ENCODE peak calls at places on chromosomes 11 and 22, in eight cellular contexts. One of them, this sample, is unnamed.

GRCh38 chr11:27926981-27927481 is 180.9 kb downstream of the KIF18A start:
- DNase-seq in DND-41: no peak
- DNase-seq in cardiac fibroblast: peak; percentile 61
- DNase-seq in Panc1: no peak
- DNase-seq in tibial artery: no peak
- DNase-seq in MCF 10A: peak; percentile 73
- DNase-seq in Calu3: no peak
- DNase-seq in fibroblast of mammary gland: peak; percentile 67
- DNase-seq in this sample: no peak

GRCh38 chr11:29200776-29201574 is 815.9 kb downstream of the KCNA4 start:
- DNase-seq in Calu3: peak; percentile 4
- DNase-seq in fibroblast of mammary gland: no peak
- DNase-seq in tibial artery: no peak
- DNase-seq in cardiac fibroblast: no peak
- DNase-seq in DND-41: no peak
- DNase-seq in MCF 10A: peak; percentile 47
- DNase-seq in Panc1: no peak
- DNase-seq in this sample: no peak

GRCh38 chr11:556175-556699 is 4.3 kb downstream of the LMNTD2 start:
- DNase-seq in cardiac fibroblast: no peak
- DNase-seq in Calu3: no peak
- DNase-seq in MCF 10A: no peak
- DNase-seq in fibroblast of mammary gland: no peak
- DNase-seq in tibial artery: no peak
- DNase-seq in DND-41: no peak
- DNase-seq in Panc1: no peak
- DNase-seq in this sample: no peak

GRCh38 chr22:23305922-23306374 is 125.6 kb downstream of the BCR start:
- DNase-seq in fibroblast of mammary gland: peak; percentile 46
- DNase-seq in Panc1: no peak
- DNase-seq in cardiac fibroblast: peak; percentile 97
- DNase-seq in MCF 10A: no peak
- DNase-seq in DND-41: no peak
- DNase-seq in tibial artery: peak; percentile 91
- DNase-seq in Calu3: no peak
- DNase-seq in this sample: peak; percentile 61

GRCh38 chr11:36618025-36618700 is 20.1 kb upstream of the RAG2 start:
- DNase-seq in tibial artery: no peak
- DNase-seq in cardiac fibroblast: no peak
- DNase-seq in Panc1: no peak
- DNase-seq in fibroblast of mammary gland: no peak
- DNase-seq in Calu3: no peak
- DNase-seq in MCF 10A: no peak
- DNase-seq in DND-41: peak; percentile 60
- DNase-seq in this sample: no peak

GRCh38 chr22:50269573-50270301 is 443 bp downstream of the MAPK11 start:
- DNase-seq in DND-41: peak; percentile 70
- DNase-seq in Panc1: no peak
- DNase-seq in fibroblast of mammary gland: peak; percentile 21
- DNase-seq in tibial artery: no peak
- DNase-seq in Calu3: peak; percentile 59
- DNase-seq in MCF 10A: no peak
- DNase-seq in cardiac fibroblast: peak; percentile 61
- DNase-seq in this sample: no peak

GRCh38 chr11:1490651-1491050 is 4.1 kb upstream of the MOB2 start:
- DNase-seq in DND-41: no peak
- DNase-seq in fibroblast of mammary gland: no peak
- DNase-seq in Panc1: no peak
- DNase-seq in tibial artery: no peak
- DNase-seq in cardiac fibroblast: no peak
- DNase-seq in MCF 10A: no peak
- DNase-seq in Calu3: no peak
- DNase-seq in this sample: no peak

GRCh38 chr22:23036684-23037428 is 33.5 kb upstream of the GNAZ start:
- DNase-seq in Calu3: no peak
- DNase-seq in tibial artery: no peak
- DNase-seq in DND-41: peak; percentile 31
- DNase-seq in fibroblast of mammary gland: peak; percentile 47
- DNase-seq in MCF 10A: no peak
- DNase-seq in Panc1: no peak
- DNase-seq in cardiac fibroblast: peak; percentile 13
- DNase-seq in this sample: no peak

GRCh38 chr11:125942276-125942611 is 3.6 kb upstream of the VSIG10L2 start:
- DNase-seq in fibroblast of mammary gland: no peak
- DNase-seq in cardiac fibroblast: no peak
- DNase-seq in tibial artery: no peak
- DNase-seq in Panc1: no peak
- DNase-seq in DND-41: no peak
- DNase-seq in MCF 10A: no peak
- DNase-seq in Calu3: no peak
- DNase-seq in this sample: no peak

GRCh38 chr11:19906126-19906525 is 193.5 kb downstream of the NAV2 start:
- DNase-seq in Calu3: no peak
- DNase-seq in DND-41: no peak
- DNase-seq in Panc1: no peak
- DNase-seq in MCF 10A: no peak
- DNase-seq in tibial artery: no peak
- DNase-seq in fibroblast of mammary gland: no peak
- DNase-seq in cardiac fibroblast: no peak
- DNase-seq in this sample: no peak

GRCh38 chr11:116960916-116961315 is 123.5 kb upstream of the APOA1 start:
- DNase-seq in Panc1: no peak
- DNase-seq in tibial artery: no peak
- DNase-seq in MCF 10A: peak; percentile 63
- DNase-seq in DND-41: no peak
- DNase-seq in Calu3: no peak
- DNase-seq in cardiac fibroblast: peak; percentile 46
- DNase-seq in fibroblast of mammary gland: peak; percentile 69
- DNase-seq in this sample: no peak

GRCh38 chr11:65506770-65507485 is 8.1 kb downstream of the MALAT1 start:
- DNase-seq in cardiac fibroblast: peak; percentile 96
- DNase-seq in Panc1: peak; percentile 93
- DNase-seq in Calu3: peak; percentile 43
- DNase-seq in tibial artery: peak; percentile 64
- DNase-seq in fibroblast of mammary gland: peak; percentile 97
- DNase-seq in MCF 10A: peak; percentile 70
- DNase-seq in DND-41: peak; percentile 65
- DNase-seq in this sample: no peak

GRCh38 chr11:70524096-70524922 is 126.0 kb downstream of the CTTN start:
- DNase-seq in Panc1: no peak
- DNase-seq in Calu3: no peak
- DNase-seq in tibial artery: no peak
- DNase-seq in DND-41: no peak
- DNase-seq in fibroblast of mammary gland: no peak
- DNase-seq in MCF 10A: no peak
- DNase-seq in cardiac fibroblast: peak; percentile 22
- DNase-seq in this sample: no peak
- TF ChIP-seq CTCF in Panc1: no peak
- TF ChIP-seq CTCF in Calu3: no peak
- TF ChIP-seq CTCF in tibial artery: no peak
- TF ChIP-seq CTCF in DND-41: no peak
- TF ChIP-seq CTCF in fibroblast of mammary gland: no peak
- TF ChIP-seq CTCF in MCF 10A: no peak
- TF ChIP-seq CTCF in cardiac fibroblast: no peak
- TF ChIP-seq CTCF in this sample: no peak

DNA sequence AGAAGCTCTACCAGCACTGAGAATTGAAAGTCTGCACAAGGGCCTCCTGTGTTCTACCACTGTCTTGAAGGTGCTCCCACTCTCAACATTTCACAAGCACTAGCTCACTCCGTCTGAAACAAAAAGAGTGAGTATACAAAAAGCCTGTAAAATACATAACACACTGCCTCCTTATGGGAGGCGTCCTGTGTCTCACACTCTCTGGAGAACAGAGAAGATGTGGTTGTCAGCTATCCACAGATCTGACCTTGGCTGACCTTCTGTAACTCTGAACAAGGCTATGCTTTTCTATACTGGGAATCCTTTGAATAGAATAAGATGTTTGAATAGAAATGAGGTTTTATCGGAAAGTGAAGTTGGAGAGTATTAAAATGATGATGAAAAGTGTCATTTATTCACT is 171.3 kb upstream of the TMEM45B start:
- DNase-seq in cardiac fibroblast: peak; percentile 11
- DNase-seq in tibial artery: no peak
- DNase-seq in MCF 10A: no peak
- DNase-seq in fibroblast of mammary gland: peak; percentile 77
- DNase-seq in Panc1: no peak
- DNase-seq in DND-41: no peak
- DNase-seq in Calu3: no peak
- DNase-seq in this sample: no peak
- TF ChIP-seq CTCF in cardiac fibroblast: no peak
- TF ChIP-seq CTCF in tibial artery: no peak
- TF ChIP-seq CTCF in MCF 10A: no peak
- TF ChIP-seq CTCF in fibroblast of mammary gland: no peak
- TF ChIP-seq CTCF in Panc1: peak; percentile 4
- TF ChIP-seq CTCF in DND-41: no peak
- TF ChIP-seq CTCF in Calu3: no peak
- TF ChIP-seq CTCF in this sample: no peak

DNA sequence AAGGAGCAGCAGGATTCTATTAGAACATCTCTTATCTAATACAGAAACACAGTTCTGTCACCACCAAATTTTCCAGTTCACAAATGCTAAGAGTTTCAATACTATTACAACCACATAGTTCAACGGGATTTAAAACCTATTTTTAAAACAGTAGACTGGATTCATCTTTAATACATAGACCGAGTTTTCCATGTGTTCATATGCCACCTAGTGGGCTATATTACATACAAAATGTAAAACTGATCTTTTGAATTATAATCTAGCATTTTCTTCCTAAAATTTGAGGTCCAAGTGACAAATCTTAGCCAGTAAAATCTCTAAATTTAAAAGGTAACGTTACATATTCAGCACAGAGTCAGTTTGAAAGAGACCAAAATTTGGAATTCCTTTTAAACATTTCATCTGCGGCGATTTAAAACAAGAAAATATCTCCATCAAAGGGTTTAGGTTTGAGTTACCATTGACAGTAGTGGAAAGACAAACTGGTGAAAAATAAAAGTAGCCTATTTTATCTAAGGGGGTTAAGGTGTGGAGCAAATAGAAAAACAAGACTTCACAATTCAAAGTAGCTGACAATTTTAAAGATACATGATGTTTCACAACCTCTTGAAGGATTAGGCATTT is 269.3 kb upstream of the MPPED2 start:
- DNase-seq in MCF 10A: peak; percentile 9
- DNase-seq in cardiac fibroblast: peak; percentile 16
- DNase-seq in fibroblast of mammary gland: peak; percentile 2
- DNase-seq in DND-41: no peak
- DNase-seq in tibial artery: no peak
- DNase-seq in Panc1: peak; percentile 1
- DNase-seq in Calu3: no peak
- DNase-seq in this sample: no peak
- TF ChIP-seq CTCF in MCF 10A: peak; percentile 8
- TF ChIP-seq CTCF in cardiac fibroblast: no peak
- TF ChIP-seq CTCF in fibroblast of mammary gland: peak; percentile 3
- TF ChIP-seq CTCF in DND-41: peak; percentile 40
- TF ChIP-seq CTCF in tibial artery: peak; percentile 50
- TF ChIP-seq CTCF in Panc1: peak; percentile 41
- TF ChIP-seq CTCF in Calu3: no peak
- TF ChIP-seq CTCF in this sample: peak; percentile 77

GRCh38 chr11:99117603-99118002 is 96.9 kb downstream of the CNTN5 start:
- DNase-seq in Panc1: no peak
- DNase-seq in tibial artery: no peak
- DNase-seq in DND-41: no peak
- DNase-seq in cardiac fibroblast: no peak
- DNase-seq in fibroblast of mammary gland: no peak
- DNase-seq in MCF 10A: peak; percentile 1
- DNase-seq in Calu3: no peak
- DNase-seq in this sample: no peak
- TF ChIP-seq CTCF in Panc1: peak; percentile 7
- TF ChIP-seq CTCF in tibial artery: no peak
- TF ChIP-seq CTCF in DND-41: no peak
- TF ChIP-seq CTCF in cardiac fibroblast: no peak
- TF ChIP-seq CTCF in fibroblast of mammary gland: no peak
- TF ChIP-seq CTCF in MCF 10A: no peak
- TF ChIP-seq CTCF in Calu3: no peak
- TF ChIP-seq CTCF in this sample: no peak

GRCh38 chr11:119309411-119309810 is 7.5 kb downstream of the MCAM start:
- DNase-seq in cardiac fibroblast: no peak
- DNase-seq in MCF 10A: no peak
- DNase-seq in fibroblast of mammary gland: no peak
- DNase-seq in Calu3: no peak
- DNase-seq in tibial artery: no peak
- DNase-seq in Panc1: no peak
- DNase-seq in DND-41: no peak
- DNase-seq in this sample: no peak

GRCh38 chr11:119307219-119307618 is 9.7 kb downstream of the MCAM start:
- DNase-seq in DND-41: no peak
- DNase-seq in fibroblast of mammary gland: no peak
- DNase-seq in Panc1: no peak
- DNase-seq in cardiac fibroblast: no peak
- DNase-seq in tibial artery: no peak
- DNase-seq in Calu3: no peak
- DNase-seq in MCF 10A: no peak
- DNase-seq in this sample: no peak

GRCh38 chr11:119307974-119308373 is 9.0 kb downstream of the MCAM start:
- DNase-seq in DND-41: no peak
- DNase-seq in Panc1: no peak
- DNase-seq in fibroblast of mammary gland: no peak
- DNase-seq in tibial artery: no peak
- DNase-seq in MCF 10A: no peak
- DNase-seq in cardiac fibroblast: no peak
- DNase-seq in Calu3: no peak
- DNase-seq in this sample: no peak

GRCh38 chr11:119309953-119310681 is 6.8 kb downstream of the MCAM start:
- DNase-seq in Panc1: no peak
- DNase-seq in fibroblast of mammary gland: no peak
- DNase-seq in tibial artery: no peak
- DNase-seq in cardiac fibroblast: no peak
- DNase-seq in MCF 10A: no peak
- DNase-seq in Calu3: no peak
- DNase-seq in DND-41: no peak
- DNase-seq in this sample: no peak

DNA sequence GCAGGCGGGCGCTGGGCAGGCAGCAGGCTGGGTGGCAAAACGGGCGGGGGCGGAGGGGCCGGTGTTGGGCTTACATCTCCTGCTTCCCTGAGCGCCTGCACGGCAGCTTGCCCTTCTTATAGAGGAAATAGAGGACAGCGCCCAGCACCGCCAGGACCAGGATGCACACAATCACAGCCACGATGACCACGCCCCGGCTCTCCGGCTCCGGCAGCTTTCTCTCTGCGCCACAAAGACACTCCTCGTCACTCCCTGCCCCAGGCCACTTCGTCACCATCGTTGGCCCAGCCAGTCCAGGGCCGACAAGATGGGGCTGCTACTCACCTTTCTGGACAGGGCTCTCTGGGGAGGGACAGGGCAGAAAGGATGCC is 6.3 kb downstream of the MCAM start:
- DNase-seq in MCF 10A: no peak
- DNase-seq in fibroblast of mammary gland: no peak
- DNase-seq in Panc1: no peak
- DNase-seq in Calu3: no peak
- DNase-seq in tibial artery: no peak
- DNase-seq in cardiac fibroblast: no peak
- DNase-seq in DND-41: no peak
- DNase-seq in this sample: no peak
- TF ChIP-seq CTCF in MCF 10A: no peak
- TF ChIP-seq CTCF in fibroblast of mammary gland: no peak
- TF ChIP-seq CTCF in Panc1: no peak
- TF ChIP-seq CTCF in Calu3: no peak
- TF ChIP-seq CTCF in tibial artery: no peak
- TF ChIP-seq CTCF in cardiac fibroblast: no peak
- TF ChIP-seq CTCF in DND-41: no peak
- TF ChIP-seq CTCF in this sample: no peak